ENCODE peak calls at places on chromosomes 1 and 21, in four cellular contexts. N is psoas muscle, D is endothelial cell of umbilical vein, W is osteoblast. G is an unnamed sample. For H3K4me1, the result is how much of the 10 kb centered on the place peaks cover.

GRCh38 chr21:35226960-35227741 is 178.0 kb upstream of the RUNX1 start:
- DNase-seq in N (no peak), D (no peak), W (no peak), G (no peak)

GRCh38 chr1:7754234-7754633 is 16.9 kb upstream of the VAMP3 start:
- DNase-seq in N (no peak), D (no peak), W (no peak), G (no peak)

GRCh38 chr1:54339126-54339525 is 67.1 kb downstream of the SSBP3 start:
- DNase-seq in N (no peak), D (no peak), W (no peak), G (no peak)

GRCh38 chr1:3956527-3957170 is 56.6 kb upstream of the C1orf174 start:
- DNase-seq in N (no peak), D (no peak), W (no peak), G (no peak)

GRCh38 chr1:48908606-48909005 is 131.9 kb upstream of the BEND5 start:
- DNase-seq in N (no peak), D (no peak), W (no peak), G (peak)

GRCh38 chr1:236000781-236001180 is 64.1 kb downstream of the NID1 start:
- DNase-seq in N (no peak), D (no peak), W (no peak), G (no peak)

GRCh38 chr1:214542275-214543199 is 8.9 kb downstream of the PTPN14 start:
- DNase-seq in N (peak), D (peak), W (no peak), G (no peak)

GRCh38 chr1:19068639-19069276 is 112.3 kb upstream of the IFFO2 start:
- DNase-seq in N (no peak), D (no peak), W (peak), G (no peak)

GRCh38 chr1:147444381-147444780 is 96.9 kb upstream of the BCL9 start:
- DNase-seq in N (no peak), D (no peak), W (no peak), G (no peak)

GRCh38 chr1:18109058-18109755 is 1.6 kb downstream of the IGSF21 start:
- DNase-seq in N (no peak), D (no peak), W (peak), G (no peak)

GRCh38 chr1:33281554-33282303 is 25.4 kb downstream of the ZNF362 start:
- DNase-seq in N (peak), D (no peak), W (peak), G (no peak)

DNA sequence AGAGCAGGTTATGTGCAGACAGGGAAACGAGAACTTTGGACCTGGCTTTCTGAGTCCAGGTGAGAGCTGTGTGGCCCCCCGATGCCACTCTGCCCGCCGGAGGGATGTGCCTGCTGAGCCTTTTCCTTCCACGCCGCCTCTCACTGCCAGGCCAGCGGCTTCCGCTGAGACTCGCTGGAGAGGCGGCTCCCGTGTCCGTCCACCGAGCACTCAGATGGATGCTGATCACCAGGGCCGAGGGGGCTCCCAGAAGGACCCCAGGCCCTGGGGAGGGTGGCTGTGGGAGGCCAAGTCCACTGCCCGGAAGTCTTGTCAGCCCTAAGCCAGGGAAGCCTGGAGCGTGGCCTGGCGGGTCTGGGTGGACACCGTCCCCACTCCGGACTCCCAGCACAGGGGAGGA is 16.5 kb downstream of the CSTB start:
- DNase-seq in N (no peak), D (no peak), W (no peak), G (no peak)
- H3K4me1 ChIP-seq in N (under half), D (under half), W (under half), G (under half)

DNA sequence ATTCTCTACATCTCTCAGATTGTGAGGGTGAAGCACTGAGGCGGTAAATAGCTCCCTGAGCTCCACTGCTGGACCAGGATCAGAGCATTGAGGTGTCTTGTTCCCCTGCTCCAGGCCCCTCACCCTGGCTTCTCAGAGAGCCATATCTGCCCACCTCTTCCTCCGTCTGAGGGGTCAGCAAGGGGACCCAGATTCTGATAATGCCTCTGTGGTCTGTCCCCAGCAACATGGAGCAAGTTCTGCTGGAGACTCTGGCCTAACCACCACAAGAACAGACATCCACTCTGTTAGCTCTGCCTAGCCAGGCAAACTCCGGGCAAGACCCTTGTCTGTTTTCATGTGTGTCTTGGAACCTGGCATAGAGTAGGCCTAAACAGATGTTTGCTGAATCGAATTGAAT is 2.2 kb downstream of the TRAF5 start:
- DNase-seq in N (no peak), D (no peak), W (no peak), G (no peak)
- H3K4me1 ChIP-seq in N (under half), D (under half), W (under half), G (under half)

GRCh38 chr1:109564189-109564878 is 15.9 kb downstream of the GNAI3 start:
- DNase-seq in N (no peak), D (no peak), W (no peak), G (no peak)

GRCh38 chr1:109567823-109568222 is 19.4 kb downstream of the GNAI3 start:
- DNase-seq in N (no peak), D (no peak), W (no peak), G (no peak)

GRCh38 chr1:109566982-109567381 is 18.6 kb downstream of the GNAI3 start:
- DNase-seq in N (no peak), D (no peak), W (no peak), G (no peak)

GRCh38 chr1:109569323-109569722 is 20.9 kb downstream of the GNAI3 start:
- DNase-seq in N (no peak), D (peak), W (no peak), G (no peak)

DNA sequence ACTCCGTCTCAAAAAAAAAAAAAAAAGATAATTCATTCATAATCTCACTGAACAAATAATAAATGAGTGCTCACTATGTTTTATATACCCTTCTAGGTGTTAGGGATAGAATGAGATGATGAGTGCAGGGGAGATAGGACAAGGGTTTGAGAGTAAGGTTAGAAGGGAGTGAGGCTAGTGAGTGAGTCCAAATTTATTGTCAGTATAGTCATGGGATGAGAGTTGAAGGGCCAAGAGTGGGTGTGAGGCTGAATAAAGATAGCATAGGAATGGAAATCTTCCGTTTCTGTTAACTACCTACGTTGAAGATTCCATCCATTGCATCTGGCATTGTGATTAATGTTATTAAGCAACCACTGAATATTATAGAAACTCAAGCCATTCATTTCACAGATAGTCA is 16.8 kb downstream of the GNAI3 start:
- DNase-seq in N (no peak), D (no peak), W (no peak), G (no peak)
- H3K4me1 ChIP-seq in N (half or more), D (under half), W (under half), G (under half)

GRCh38 chr1:231348442-231348841 is 10.3 kb downstream of the SPRTN start:
- DNase-seq in N (no peak), D (no peak), W (no peak), G (no peak)
- H3K4me1 ChIP-seq in N (under half), D (under half), W (under half), G (under half)

DNA sequence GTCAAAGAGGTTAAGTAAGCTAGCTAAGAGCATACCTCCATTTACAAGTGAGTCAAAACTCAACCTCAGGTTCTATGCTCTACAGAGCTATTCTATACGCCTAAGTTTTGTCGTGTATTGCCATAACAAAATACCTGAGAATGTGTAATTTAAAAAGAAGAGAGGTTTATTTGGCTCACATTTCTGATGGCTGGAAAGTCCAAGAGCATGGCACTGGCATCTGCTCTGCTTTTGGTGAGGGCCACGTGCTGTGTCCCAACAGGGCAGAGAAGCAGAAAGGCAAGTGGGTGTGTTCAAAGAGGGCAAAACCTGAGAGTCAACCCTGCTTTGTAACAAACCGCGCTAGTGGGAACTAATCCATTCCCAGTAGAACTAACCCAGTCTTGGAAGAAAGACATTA is 60.9 kb upstream of the POU2F1 start:
- DNase-seq in N (no peak), D (no peak), W (no peak), G (no peak)
- H3K4me1 ChIP-seq in N (under half), D (under half), W (under half), G (under half)

GRCh38 chr1:93820554-93821411 is 58.2 kb downstream of the DNTTIP2 start:
- DNase-seq in N (no peak), D (no peak), W (no peak), G (no peak)

GRCh38 chr1:93815738-93816110 is 63.3 kb downstream of the DNTTIP2 start:
- DNase-seq in N (no peak), D (peak), W (no peak), G (no peak)

GRCh38 chr1:93818570-93818959 is 60.4 kb downstream of the DNTTIP2 start:
- DNase-seq in N (no peak), D (no peak), W (no peak), G (no peak)

GRCh38 chr1:93816970-93817738 is 61.9 kb downstream of the DNTTIP2 start:
- DNase-seq in N (no peak), D (peak), W (peak), G (peak)

GRCh38 chr1:93817819-93818569 is 61.0 kb downstream of the DNTTIP2 start:
- DNase-seq in N (no peak), D (no peak), W (no peak), G (no peak)
- H3K4me1 ChIP-seq in N (under half), D (under half), W (under half), G (under half)

GRCh38 chr1:27869719-27870085 is 2.6 kb upstream of the THEMIS2 start:
- DNase-seq in N (no peak), D (no peak), W (no peak), G (no peak)

GRCh38 chr1:27872802-27873665 is 690 bp downstream of the THEMIS2 start:
- DNase-seq in N (no peak), D (peak), W (peak), G (peak)

GRCh38 chr1:27868556-27868931 is 3.8 kb upstream of the THEMIS2 start:
- DNase-seq in N (no peak), D (no peak), W (peak), G (no peak)

GRCh38 chr1:27872059-27872801 is at the start of gene THEMIS2:
- DNase-seq in N (peak), D (peak), W (peak), G (peak)

GRCh38 chr1:27868932-27869718 is 3.2 kb upstream of the THEMIS2 start:
- DNase-seq in N (peak), D (peak), W (peak), G (no peak)
- H3K4me1 ChIP-seq in N (under half), D (under half), W (under half), G (under half)

GRCh38 chr1:38474738-38475623 is 384.6 kb downstream of the RRAGC start:
- DNase-seq in N (no peak), D (no peak), W (no peak), G (no peak)
- H3K4me1 ChIP-seq in N (under half), D (under half), W (under half), G (under half)

GRCh38 chr1:153546796-153547559 is 1.4 kb upstream of the S100A4 start:
- DNase-seq in N (no peak), D (no peak), W (no peak), G (peak)
- H3K4me1 ChIP-seq in N (under half), D (under half), W (under half), G (half or more)

DNA sequence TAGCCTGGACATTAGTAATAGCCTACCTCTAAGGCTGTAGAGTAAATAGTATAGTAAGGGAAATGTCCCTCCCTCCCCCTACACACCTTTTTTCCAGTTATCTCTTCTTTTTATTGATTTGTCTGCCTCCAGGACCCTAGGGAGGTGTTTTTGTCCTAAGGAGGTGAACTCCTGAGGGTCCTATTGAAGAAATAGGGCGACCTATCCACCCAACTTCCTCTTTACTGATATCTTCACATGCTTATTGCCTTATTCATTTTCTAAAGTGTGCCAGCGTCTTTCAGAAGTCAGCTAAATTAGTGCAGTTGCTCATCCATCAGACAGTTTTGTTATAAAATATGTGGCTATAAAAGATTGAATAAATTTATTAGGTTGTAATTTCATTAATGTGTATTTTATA is 5.9 kb downstream of the BACH1 start:
- DNase-seq in N (no peak), D (no peak), W (no peak), G (no peak)
- H3K4me1 ChIP-seq in N (half or more), D (under half), W (half or more), G (half or more)

G was measured in adipocyte.